ENCODE peak calls at places on chromosomes 12 and 14, in nine cellular contexts. One of them, this sample, is unnamed.
A peak's percentile ranks its signal among the peaks of the same experiment; 100 is the strongest.

GRCh38 chr14:96105089-96105920 is 66.1 kb downstream of the C14orf132 start:
- DNase-seq in CD8-positive, alpha-beta memory T cell: no peak
- DNase-seq in Karpas-422: no peak
- DNase-seq in endodermal cell: no peak
- DNase-seq in body of pancreas: no peak
- DNase-seq in GM23248: peak; percentile 45
- DNase-seq in Panc1: no peak
- DNase-seq in DND-41: no peak
- DNase-seq in adrenal gland: no peak
- DNase-seq in this sample: no peak

GRCh38 chr12:75721231-75721641 is 209.8 kb upstream of the KRR1 start:
- DNase-seq in CD8-positive, alpha-beta memory T cell: no peak
- DNase-seq in GM23248: peak; percentile 24
- DNase-seq in Panc1: no peak
- DNase-seq in body of pancreas: no peak
- DNase-seq in DND-41: no peak
- DNase-seq in endodermal cell: no peak
- DNase-seq in Karpas-422: no peak
- DNase-seq in adrenal gland: no peak
- DNase-seq in this sample: no peak

GRCh38 chr12:111024205-111024794 is 103.9 kb upstream of the MYL2 start:
- DNase-seq in Karpas-422: peak; percentile 73
- DNase-seq in DND-41: peak; percentile 42
- DNase-seq in adrenal gland: peak; percentile 66
- DNase-seq in endodermal cell: peak; percentile 94
- DNase-seq in body of pancreas: peak; percentile 64
- DNase-seq in Panc1: no peak
- DNase-seq in CD8-positive, alpha-beta memory T cell: peak; percentile 27
- DNase-seq in GM23248: peak; percentile 70
- DNase-seq in this sample: peak; percentile 42

GRCh38 chr12:51218607-51219161 is 822 bp upstream of the POU6F1 start:
- DNase-seq in body of pancreas: peak; percentile 72
- DNase-seq in endodermal cell: peak; percentile 83
- DNase-seq in DND-41: no peak
- DNase-seq in Panc1: no peak
- DNase-seq in Karpas-422: no peak
- DNase-seq in GM23248: no peak
- DNase-seq in adrenal gland: peak; percentile 29
- DNase-seq in CD8-positive, alpha-beta memory T cell: no peak
- DNase-seq in this sample: no peak

GRCh38 chr14:20219033-20219432 is 4.5 kb upstream of the OR11H6 start:
- DNase-seq in endodermal cell: no peak
- DNase-seq in GM23248: peak; percentile 24
- DNase-seq in adrenal gland: no peak
- DNase-seq in DND-41: no peak
- DNase-seq in body of pancreas: no peak
- DNase-seq in CD8-positive, alpha-beta memory T cell: no peak
- DNase-seq in Panc1: no peak
- DNase-seq in Karpas-422: no peak
- DNase-seq in this sample: no peak

GRCh38 chr14:70838076-70838475 is 28.8 kb upstream of the MAP3K9 start:
- DNase-seq in endodermal cell: no peak
- DNase-seq in body of pancreas: no peak
- DNase-seq in Panc1: no peak
- DNase-seq in DND-41: no peak
- DNase-seq in GM23248: no peak
- DNase-seq in adrenal gland: no peak
- DNase-seq in CD8-positive, alpha-beta memory T cell: no peak
- DNase-seq in Karpas-422: no peak
- DNase-seq in this sample: no peak

GRCh38 chr12:108337235-108338223 is 1.6 kb downstream of the CMKLR1 start:
- DNase-seq in DND-41: peak; percentile 20
- DNase-seq in Panc1: peak; percentile 12
- DNase-seq in GM23248: peak; percentile 63
- DNase-seq in body of pancreas: no peak
- DNase-seq in adrenal gland: peak; percentile 38
- DNase-seq in Karpas-422: peak; percentile 68
- DNase-seq in endodermal cell: peak; percentile 88
- DNase-seq in CD8-positive, alpha-beta memory T cell: no peak
- DNase-seq in this sample: no peak

GRCh38 chr12:11838403-11838802 is 188.9 kb downstream of the ETV6 start:
- DNase-seq in endodermal cell: no peak
- DNase-seq in body of pancreas: no peak
- DNase-seq in DND-41: no peak
- DNase-seq in Panc1: no peak
- DNase-seq in Karpas-422: no peak
- DNase-seq in CD8-positive, alpha-beta memory T cell: no peak
- DNase-seq in adrenal gland: no peak
- DNase-seq in GM23248: no peak
- DNase-seq in this sample: no peak

GRCh38 chr12:79331870-79332269 is 358.9 kb downstream of the PAWR start:
- DNase-seq in GM23248: peak; percentile 43
- DNase-seq in Karpas-422: no peak
- DNase-seq in Panc1: no peak
- DNase-seq in adrenal gland: no peak
- DNase-seq in CD8-positive, alpha-beta memory T cell: no peak
- DNase-seq in body of pancreas: no peak
- DNase-seq in DND-41: no peak
- DNase-seq in endodermal cell: no peak
- DNase-seq in this sample: no peak

GRCh38 chr12:132429932-132430643 is 59.9 kb upstream of the FBRSL1 start:
- DNase-seq in adrenal gland: no peak
- DNase-seq in endodermal cell: peak; percentile 92
- DNase-seq in body of pancreas: peak; percentile 68
- DNase-seq in CD8-positive, alpha-beta memory T cell: peak; percentile 66
- DNase-seq in Karpas-422: no peak
- DNase-seq in GM23248: peak; percentile 58
- DNase-seq in Panc1: no peak
- DNase-seq in DND-41: peak; percentile 87
- DNase-seq in this sample: peak; percentile 60

GRCh38 chr12:21429994-21430393 is 7.5 kb upstream of the PYROXD1 start:
- DNase-seq in endodermal cell: peak; percentile 53
- DNase-seq in DND-41: no peak
- DNase-seq in GM23248: no peak
- DNase-seq in Karpas-422: no peak
- DNase-seq in CD8-positive, alpha-beta memory T cell: no peak
- DNase-seq in adrenal gland: no peak
- DNase-seq in Panc1: no peak
- DNase-seq in body of pancreas: no peak
- DNase-seq in this sample: no peak

GRCh38 chr14:100583245-100583644 is 4.0 kb downstream of the BEGAIN start:
- DNase-seq in CD8-positive, alpha-beta memory T cell: no peak
- DNase-seq in GM23248: no peak
- DNase-seq in Karpas-422: no peak
- DNase-seq in DND-41: no peak
- DNase-seq in Panc1: no peak
- DNase-seq in adrenal gland: no peak
- DNase-seq in endodermal cell: no peak
- DNase-seq in body of pancreas: no peak
- DNase-seq in this sample: no peak

GRCh38 chr14:81679226-81679625 is 145.6 kb upstream of the SEL1L start:
- DNase-seq in DND-41: no peak
- DNase-seq in Panc1: no peak
- DNase-seq in CD8-positive, alpha-beta memory T cell: no peak
- DNase-seq in Karpas-422: no peak
- DNase-seq in body of pancreas: no peak
- DNase-seq in adrenal gland: no peak
- DNase-seq in endodermal cell: no peak
- DNase-seq in GM23248: no peak
- DNase-seq in this sample: no peak

GRCh38 chr14:54572316-54572715 is 5.4 kb downstream of the SAMD4A start:
- DNase-seq in endodermal cell: peak; percentile 86
- DNase-seq in CD8-positive, alpha-beta memory T cell: no peak
- DNase-seq in body of pancreas: no peak
- DNase-seq in Panc1: no peak
- DNase-seq in DND-41: no peak
- DNase-seq in Karpas-422: peak; percentile 85
- DNase-seq in GM23248: peak; percentile 38
- DNase-seq in adrenal gland: no peak
- DNase-seq in this sample: no peak

GRCh38 chr14:80468331-80469122 is 257.2 kb upstream of the DIO2 start:
- DNase-seq in adrenal gland: no peak
- DNase-seq in Karpas-422: no peak
- DNase-seq in GM23248: no peak
- DNase-seq in CD8-positive, alpha-beta memory T cell: no peak
- DNase-seq in body of pancreas: no peak
- DNase-seq in endodermal cell: no peak
- DNase-seq in Panc1: no peak
- DNase-seq in DND-41: no peak
- DNase-seq in this sample: no peak

GRCh38 chr12:16612647-16613046 is 6.7 kb upstream of the LMO3 start:
- DNase-seq in body of pancreas: no peak
- DNase-seq in Karpas-422: no peak
- DNase-seq in Panc1: no peak
- DNase-seq in adrenal gland: no peak
- DNase-seq in endodermal cell: no peak
- DNase-seq in DND-41: no peak
- DNase-seq in CD8-positive, alpha-beta memory T cell: no peak
- DNase-seq in GM23248: peak; percentile 35
- DNase-seq in this sample: no peak

GRCh38 chr12:62347922-62348650 is 87.9 kb downstream of the USP15 start:
- DNase-seq in Panc1: no peak
- DNase-seq in DND-41: no peak
- DNase-seq in body of pancreas: no peak
- DNase-seq in adrenal gland: peak; percentile 34
- DNase-seq in endodermal cell: no peak
- DNase-seq in CD8-positive, alpha-beta memory T cell: no peak
- DNase-seq in GM23248: peak; percentile 79
- DNase-seq in Karpas-422: no peak
- DNase-seq in this sample: no peak

GRCh38 chr14:32303865-32304264 is 25.2 kb upstream of the AKAP6 start:
- DNase-seq in DND-41: no peak
- DNase-seq in body of pancreas: no peak
- DNase-seq in CD8-positive, alpha-beta memory T cell: no peak
- DNase-seq in endodermal cell: no peak
- DNase-seq in GM23248: no peak
- DNase-seq in adrenal gland: no peak
- DNase-seq in Karpas-422: no peak
- DNase-seq in Panc1: no peak
- DNase-seq in this sample: no peak

GRCh38 chr12:2481346-2481745 is 313.4 kb upstream of the FKBP4 start:
- DNase-seq in DND-41: no peak
- DNase-seq in body of pancreas: no peak
- DNase-seq in Panc1: no peak
- DNase-seq in CD8-positive, alpha-beta memory T cell: no peak
- DNase-seq in adrenal gland: no peak
- DNase-seq in GM23248: no peak
- DNase-seq in Karpas-422: no peak
- DNase-seq in endodermal cell: no peak
- DNase-seq in this sample: no peak

GRCh38 chr14:85535316-85535715 is 5.4 kb downstream of the FLRT2 start:
- DNase-seq in Panc1: no peak
- DNase-seq in GM23248: peak; percentile 17
- DNase-seq in CD8-positive, alpha-beta memory T cell: no peak
- DNase-seq in adrenal gland: no peak
- DNase-seq in body of pancreas: no peak
- DNase-seq in DND-41: no peak
- DNase-seq in Karpas-422: no peak
- DNase-seq in endodermal cell: no peak
- DNase-seq in this sample: no peak

GRCh38 chr14:38129705-38130104 is 78.0 kb upstream of the SSTR1 start:
- DNase-seq in CD8-positive, alpha-beta memory T cell: peak; percentile 4
- DNase-seq in DND-41: no peak
- DNase-seq in GM23248: no peak
- DNase-seq in Panc1: no peak
- DNase-seq in endodermal cell: no peak
- DNase-seq in adrenal gland: no peak
- DNase-seq in body of pancreas: no peak
- DNase-seq in Karpas-422: peak; percentile 71
- DNase-seq in this sample: no peak

GRCh38 chr12:13101854-13102375 is 1.6 kb downstream of the GSG1 start:
- DNase-seq in endodermal cell: no peak
- DNase-seq in body of pancreas: no peak
- DNase-seq in Panc1: no peak
- DNase-seq in adrenal gland: no peak
- DNase-seq in CD8-positive, alpha-beta memory T cell: peak; percentile 5
- DNase-seq in DND-41: no peak
- DNase-seq in GM23248: peak; percentile 81
- DNase-seq in Karpas-422: peak; percentile 42
- DNase-seq in this sample: no peak

GRCh38 chr14:106509795-106510194 is 983.4 kb downstream of the TMEM121 start:
- DNase-seq in adrenal gland: no peak
- DNase-seq in body of pancreas: no peak
- DNase-seq in Karpas-422: no peak
- DNase-seq in DND-41: no peak
- DNase-seq in Panc1: no peak
- DNase-seq in CD8-positive, alpha-beta memory T cell: no peak
- DNase-seq in GM23248: no peak
- DNase-seq in endodermal cell: no peak
- DNase-seq in this sample: no peak
- H3K9me3 ChIP-seq in adrenal gland: no peaks in the 10 kb centered on the region
- H3K9me3 ChIP-seq in body of pancreas: no peaks in the 10 kb centered on the region
- H3K9me3 ChIP-seq in Karpas-422: no peaks in the 10 kb centered on the region
- H3K9me3 ChIP-seq in DND-41: no peaks in the 10 kb centered on the region
- H3K9me3 ChIP-seq in Panc1: no peaks in the 10 kb centered on the region
- H3K9me3 ChIP-seq in CD8-positive, alpha-beta memory T cell: no peaks in the 10 kb centered on the region
- H3K9me3 ChIP-seq in GM23248: no peaks in the 10 kb centered on the region
- H3K9me3 ChIP-seq in endodermal cell: peaks cover 91% of the 10 kb centered on the region
- H3K9me3 ChIP-seq in this sample: no peaks in the 10 kb centered on the region

DNA sequence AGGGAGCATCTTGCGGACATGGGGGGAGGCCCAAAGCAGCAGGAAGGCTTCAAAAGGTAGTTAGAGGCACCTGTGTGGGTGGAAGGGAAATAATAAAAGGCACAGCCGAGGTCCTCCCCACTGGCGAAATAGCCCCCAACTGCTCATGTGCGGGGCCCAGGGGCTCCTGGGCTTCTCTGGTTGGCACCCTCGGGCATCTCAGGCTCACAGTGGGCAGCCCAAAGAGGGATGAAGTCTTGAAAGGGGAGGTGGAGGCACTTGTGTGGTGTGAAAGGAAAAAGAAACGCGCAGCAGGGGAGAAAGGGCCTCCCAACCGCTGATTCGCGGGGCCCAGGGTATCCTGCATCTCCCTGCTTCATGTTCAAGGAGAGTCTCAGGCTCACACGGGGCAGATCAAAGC is 579.4 kb downstream of the ALG10 start:
- DNase-seq in Karpas-422: no peak
- DNase-seq in Panc1: no peak
- DNase-seq in GM23248: no peak
- DNase-seq in DND-41: no peak
- DNase-seq in CD8-positive, alpha-beta memory T cell: no peak
- DNase-seq in endodermal cell: no peak
- DNase-seq in body of pancreas: no peak
- DNase-seq in adrenal gland: no peak
- DNase-seq in this sample: no peak
- H3K9me3 ChIP-seq in Karpas-422: peaks cover 26% of the 10 kb centered on the region
- H3K9me3 ChIP-seq in Panc1: no peaks in the 10 kb centered on the region
- H3K9me3 ChIP-seq in GM23248: no peaks in the 10 kb centered on the region
- H3K9me3 ChIP-seq in DND-41: peaks cover 54% of the 10 kb centered on the region
- H3K9me3 ChIP-seq in CD8-positive, alpha-beta memory T cell: no peaks in the 10 kb centered on the region
- H3K9me3 ChIP-seq in endodermal cell: peaks cover 53% of the 10 kb centered on the region
- H3K9me3 ChIP-seq in body of pancreas: no peaks in the 10 kb centered on the region
- H3K9me3 ChIP-seq in adrenal gland: no peaks in the 10 kb centered on the region
- H3K9me3 ChIP-seq in this sample: peaks cover 83% of the 10 kb centered on the region

GRCh38 chr14:62439210-62439609 is 606.0 kb downstream of the KCNH5 start:
- DNase-seq in GM23248: no peak
- DNase-seq in Karpas-422: no peak
- DNase-seq in body of pancreas: no peak
- DNase-seq in endodermal cell: no peak
- DNase-seq in adrenal gland: no peak
- DNase-seq in Panc1: no peak
- DNase-seq in DND-41: no peak
- DNase-seq in CD8-positive, alpha-beta memory T cell: no peak
- DNase-seq in this sample: no peak
- H3K9me3 ChIP-seq in GM23248: peaks cover 7% of the 10 kb centered on the region
- H3K9me3 ChIP-seq in Karpas-422: peaks cover 16% of the 10 kb centered on the region
- H3K9me3 ChIP-seq in body of pancreas: no peaks in the 10 kb centered on the region
- H3K9me3 ChIP-seq in endodermal cell: peaks cover 50% of the 10 kb centered on the region
- H3K9me3 ChIP-seq in adrenal gland: peaks cover 9% of the 10 kb centered on the region
- H3K9me3 ChIP-seq in Panc1: no peaks in the 10 kb centered on the region
- H3K9me3 ChIP-seq in DND-41: no peaks in the 10 kb centered on the region
- H3K9me3 ChIP-seq in CD8-positive, alpha-beta memory T cell: no peaks in the 10 kb centered on the region
- H3K9me3 ChIP-seq in this sample: peaks cover 16% of the 10 kb centered on the region

GRCh38 chr14:36512585-36513003 is 7.4 kb downstream of the NKX2-1 start:
- DNase-seq in Panc1: no peak
- DNase-seq in body of pancreas: no peak
- DNase-seq in GM23248: no peak
- DNase-seq in endodermal cell: no peak
- DNase-seq in Karpas-422: no peak
- DNase-seq in adrenal gland: no peak
- DNase-seq in DND-41: no peak
- DNase-seq in CD8-positive, alpha-beta memory T cell: no peak
- DNase-seq in this sample: no peak
- H3K9me3 ChIP-seq in Panc1: no peaks in the 10 kb centered on the region
- H3K9me3 ChIP-seq in body of pancreas: no peaks in the 10 kb centered on the region
- H3K9me3 ChIP-seq in GM23248: no peaks in the 10 kb centered on the region
- H3K9me3 ChIP-seq in endodermal cell: no peaks in the 10 kb centered on the region
- H3K9me3 ChIP-seq in Karpas-422: no peaks in the 10 kb centered on the region
- H3K9me3 ChIP-seq in adrenal gland: no peaks in the 10 kb centered on the region
- H3K9me3 ChIP-seq in DND-41: no peaks in the 10 kb centered on the region
- H3K9me3 ChIP-seq in CD8-positive, alpha-beta memory T cell: no peaks in the 10 kb centered on the region
- H3K9me3 ChIP-seq in this sample: no peaks in the 10 kb centered on the region